ENCODE peak calls at places on chromosomes 1 and 21, in seven cellular contexts. W is IMR-90, E is uterus, N is transverse colon, O is psoas muscle, H is A549, B is tibial nerve. J is an unnamed sample.

GRCh38 chr1:242454262-242455051 is 70.0 kb downstream of the PLD5 start:
- DNase-seq in W (peak; percentile 7), E (no peak), N (no peak), O (no peak), H (peak; percentile 54), B (no peak), J (peak; percentile 10)

GRCh38 chr1:41330588-41331545 is 30.4 kb upstream of the FOXO6 start:
- DNase-seq in W (no peak), E (no peak), N (no peak), O (no peak), H (no peak), B (no peak), J (peak; percentile 76)

GRCh38 chr1:31651025-31651424 is 6.3 kb upstream of the PEF1 start:
- DNase-seq in W (peak; percentile 59), E (no peak), N (no peak), O (no peak), H (no peak), B (no peak), J (no peak)

GRCh38 chr1:5921671-5922070 is 70.6 kb downstream of the NPHP4 start:
- DNase-seq in W (no peak), E (no peak), N (no peak), O (no peak), H (no peak), B (no peak), J (no peak)

GRCh38 chr1:95941121-95941798 is 707.2 kb downstream of the RWDD3 start:
- DNase-seq in W (no peak), E (no peak), N (no peak), O (no peak), H (no peak), B (no peak), J (no peak)

GRCh38 chr1:47687618-47687940 is 249.7 kb downstream of the FOXD2 start:
- DNase-seq in W (no peak), E (no peak), N (no peak), O (no peak), H (no peak), B (no peak), J (peak; percentile 39)

GRCh38 chr1:202154766-202155477 is 5.5 kb downstream of the PTPN7 start:
- DNase-seq in W (peak; percentile 76), E (no peak), N (peak; percentile 59), O (no peak), H (peak; percentile 80), B (no peak), J (peak; percentile 39)

GRCh38 chr1:203954788-203955552 is 93.6 kb downstream of the SNRPE start:
- DNase-seq in W (no peak), E (no peak), N (no peak), O (no peak), H (peak; percentile 7), B (no peak), J (no peak)

GRCh38 chr1:10216148-10216749 is 5.9 kb downstream of the KIF1B start:
- DNase-seq in W (no peak), E (no peak), N (no peak), O (no peak), H (no peak), B (no peak), J (no peak)

GRCh38 chr21:30269803-30270530 is 12.8 kb downstream of the KRTAP24-1 start:
- DNase-seq in W (no peak), E (no peak), N (no peak), O (no peak), H (no peak), B (no peak), J (no peak)

GRCh38 chr1:201497935-201498509 is 8.9 kb downstream of the CSRP1 start:
- DNase-seq in W (no peak), E (no peak), N (no peak), O (no peak), H (no peak), B (no peak), J (no peak)

GRCh38 chr1:176791911-176792310 is 328.9 kb downstream of the PAPPA2 start:
- DNase-seq in W (no peak), E (no peak), N (no peak), O (no peak), H (no peak), B (no peak), J (no peak)

GRCh38 chr1:1600861-1601563 is 1.1 kb upstream of the FNDC10 start:
- DNase-seq in W (no peak), E (no peak), N (no peak), O (no peak), H (no peak), B (no peak), J (no peak)

GRCh38 chr1:107787299-107787698 is 177.7 kb downstream of the VAV3 start:
- DNase-seq in W (no peak), E (no peak), N (no peak), O (no peak), H (peak; percentile 0), B (no peak), J (peak; percentile 33)

GRCh38 chr1:108557311-108557710 is 2.6 kb upstream of the EEIG2 start:
- DNase-seq in W (no peak), E (no peak), N (no peak), O (no peak), H (no peak), B (no peak), J (no peak)

GRCh38 chr1:84143796-84144565 is at the start of gene PRKACB:
- DNase-seq in W (peak; percentile 62), E (no peak), N (no peak), O (no peak), H (no peak), B (no peak), J (no peak)

GRCh38 chr1:61138305-61138704 is 55.9 kb downstream of the NFIA start:
- DNase-seq in W (no peak), E (no peak), N (no peak), O (no peak), H (no peak), B (no peak), J (no peak)

GRCh38 chr1:226737819-226738420 is 1.2 kb downstream of the ITPKB start:
- DNase-seq in W (peak; percentile 43), E (peak; percentile 58), N (peak; percentile 63), O (peak; percentile 70), H (peak; percentile 27), B (peak; percentile 43), J (no peak)
- H3K4me1 ChIP-seq in W (peaks cover 2% of the 10 kb centered on the region), E (peaks cover 4% of the 10 kb centered on the region), N (peaks cover 30% of the 10 kb centered on the region), O (peaks cover 23% of the 10 kb centered on the region), H (peaks cover 5% of the 10 kb centered on the region), B (peaks cover 45% of the 10 kb centered on the region), J (peaks cover 16% of the 10 kb centered on the region)

DNA sequence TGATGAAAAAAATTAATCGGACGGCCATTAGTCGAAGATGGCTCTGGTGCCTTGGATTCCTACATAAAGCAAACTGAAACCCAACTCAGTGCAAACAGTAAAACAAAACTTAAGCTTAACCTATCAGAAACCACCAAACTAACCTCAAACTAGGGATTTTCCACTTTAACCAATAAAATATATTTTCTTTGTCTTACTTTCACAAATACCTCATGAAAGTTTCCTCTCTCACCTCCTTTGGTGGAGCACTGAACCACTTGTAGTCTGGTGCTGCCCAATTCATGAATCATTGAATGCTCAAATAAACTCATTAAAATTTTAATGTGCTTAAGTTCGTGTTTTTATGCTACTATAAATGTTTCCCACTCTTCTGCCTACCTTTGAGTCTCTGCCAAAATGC is 7.0 kb downstream of the ADORA3 start:
- DNase-seq in W (no peak), E (no peak), N (no peak), O (no peak), H (no peak), B (no peak), J (no peak)
- H3K4me3 ChIP-seq in W (no peak overlapping the region), E (no peak overlapping the region), N (no peak overlapping the region), O (no peak overlapping the region), H (no peak overlapping the region), B (no peak overlapping the region), J (no peak overlapping the region)

GRCh38 chr1:12163210-12163609 is 3.6 kb upstream of the TNFRSF1B start:
- DNase-seq in W (no peak), E (no peak), N (no peak), O (no peak), H (no peak), B (no peak), J (no peak)

GRCh38 chr1:12165342-12165741 is 1.4 kb upstream of the TNFRSF1B start:
- DNase-seq in W (no peak), E (no peak), N (no peak), O (no peak), H (no peak), B (no peak), J (no peak)

GRCh38 chr1:12161324-12161661 is 5.5 kb upstream of the TNFRSF1B start:
- DNase-seq in W (no peak), E (no peak), N (no peak), O (no peak), H (no peak), B (no peak), J (no peak)

GRCh38 chr1:12161662-12162458 is 4.9 kb upstream of the TNFRSF1B start:
- DNase-seq in W (peak; percentile 94), E (peak; percentile 86), N (peak; percentile 86), O (peak; percentile 91), H (peak; percentile 46), B (peak; percentile 67), J (peak; percentile 88)

DNA sequence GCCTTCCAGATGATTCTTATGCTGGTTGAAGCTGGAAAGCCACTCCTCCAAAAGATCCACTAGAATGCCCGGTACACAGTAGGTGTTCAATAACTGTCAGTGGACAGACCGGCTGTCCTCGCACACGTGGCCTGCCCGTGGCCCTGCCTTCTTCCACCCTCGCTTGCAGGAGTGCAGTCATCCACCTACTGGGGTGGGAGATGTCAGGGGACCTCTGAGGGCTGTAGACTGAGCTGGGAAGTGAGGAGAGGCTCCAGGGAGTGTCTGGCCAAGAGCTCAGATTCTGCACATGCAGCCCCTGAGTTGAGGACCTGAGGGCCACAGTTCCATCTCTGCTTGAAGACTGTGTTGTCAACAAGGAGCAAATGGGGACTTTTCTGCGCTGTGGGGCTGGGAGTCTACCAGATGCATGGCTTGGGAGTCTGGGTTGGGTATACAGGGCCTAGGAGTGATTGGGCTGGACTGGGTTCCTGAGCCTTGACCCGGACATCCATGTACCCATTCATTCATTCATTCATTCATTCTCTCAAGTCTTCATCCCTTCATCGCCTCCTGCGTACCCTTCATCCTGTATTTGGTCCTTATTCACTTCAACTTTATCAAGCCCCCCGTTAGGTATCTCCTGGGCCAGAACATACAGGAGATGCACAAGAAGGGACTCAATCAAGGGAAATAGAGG is 4.2 kb upstream of the TNFRSF1B start:
- DNase-seq in W (no peak), E (no peak), N (no peak), O (no peak), H (no peak), B (no peak), J (no peak)
- H3K4me1 ChIP-seq in W (peaks cover 20% of the 10 kb centered on the region), E (peaks cover 18% of the 10 kb centered on the region), N (peaks cover 21% of the 10 kb centered on the region), O (peaks cover 18% of the 10 kb centered on the region), H (peaks cover 14% of the 10 kb centered on the region), B (peaks cover 25% of the 10 kb centered on the region), J (peaks cover 13% of the 10 kb centered on the region)

DNA sequence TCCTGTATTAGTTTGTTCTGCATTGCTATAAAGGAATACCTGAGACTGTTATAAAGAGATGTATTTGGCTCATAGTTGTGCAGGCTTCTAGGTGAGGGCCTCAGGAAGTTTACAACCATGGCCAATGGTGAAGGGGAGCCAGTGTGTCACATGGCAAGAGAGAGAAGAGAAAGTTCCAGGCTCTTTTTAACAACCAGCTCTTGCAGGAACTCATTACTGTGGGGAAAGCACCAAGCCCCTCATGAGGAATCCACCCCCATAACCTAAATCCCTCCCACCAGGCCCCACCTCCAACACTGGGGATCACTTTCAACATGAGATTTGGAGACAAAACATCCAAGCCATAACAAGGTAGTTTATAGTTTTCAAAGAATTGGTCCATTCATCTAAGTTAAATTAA is 5.0 kb upstream of the MEAF6 start:
- DNase-seq in W (no peak), E (no peak), N (no peak), O (no peak), H (no peak), B (no peak), J (no peak)
- H3K4me3 ChIP-seq in W (no peak overlapping the region), E (no peak overlapping the region), N (no peak overlapping the region), O (no peak overlapping the region), H (no peak overlapping the region), B (no peak overlapping the region), J (no peak overlapping the region)

J was measured in SJCRH30.